ENCODE peak calls at places on chromosomes 7 and 10, in four cellular contexts. G, B, Q and H are unnamed samples.

GRCh38 chr7:100378114-100378760 is 5.0 kb downstream of the PILRA start:
- DNase-seq in G (no peak), B (no peak), Q (no peak), H (no peak)

GRCh38 chr7:107816053-107816566 is 13.1 kb upstream of the SLC26A3 start:
- DNase-seq in G (no peak), B (no peak), Q (no peak), H (no peak)

GRCh38 chr10:30059209-30060107 is at the start of gene JCAD:
- DNase-seq in G (peak), B (peak), Q (no peak), H (peak)

GRCh38 chr7:23347682-23348180 is 48.6 kb downstream of the MALSU1 start:
- DNase-seq in G (peak), B (no peak), Q (peak), H (no peak)

GRCh38 chr10:125521721-125522680 is 161.0 kb downstream of the TEX36 start:
- DNase-seq in G (peak), B (peak), Q (no peak), H (peak)

GRCh38 chr10:89332092-89332633 is 4.4 kb downstream of the IFIT3 start:
- DNase-seq in G (no peak), B (no peak), Q (peak), H (no peak)

GRCh38 chr10:98432330-98432729 is 14.4 kb downstream of the HPS1 start:
- DNase-seq in G (no peak), B (no peak), Q (no peak), H (no peak)

GRCh38 chr7:152862842-152863241 is 103.3 kb downstream of the ACTR3B start:
- DNase-seq in G (no peak), B (peak), Q (no peak), H (no peak)

GRCh38 chr10:23439452-23439919 is 611 bp downstream of the OTUD1 start:
- DNase-seq in G (no peak), B (no peak), Q (no peak), H (peak)

GRCh38 chr10:77874872-77875271 is 51.7 kb downstream of the DLG5 start:
- DNase-seq in G (no peak), B (no peak), Q (no peak), H (no peak)

GRCh38 chr10:77872151-77872946 is 54.2 kb downstream of the DLG5 start:
- DNase-seq in G (no peak), B (no peak), Q (peak), H (no peak)

GRCh38 chr10:77872947-77873557 is 53.5 kb downstream of the DLG5 start:
- DNase-seq in G (no peak), B (no peak), Q (no peak), H (no peak)

GRCh38 chr10:77875730-77876129 is 50.8 kb downstream of the DLG5 start:
- DNase-seq in G (no peak), B (no peak), Q (no peak), H (no peak)

GRCh38 chr10:77873558-77874380 is 52.8 kb downstream of the DLG5 start:
- DNase-seq in G (peak), B (no peak), Q (peak), H (no peak)
- H4K8ac ChIP-seq in G (no peak), B (peak), Q (no peak), H (no peak)

GRCh38 chr10:131970946-131971345 is 10.8 kb downstream of the BNIP3 start:
- DNase-seq in G (no peak), B (no peak), Q (no peak), H (no peak)
- H4K5ac ChIP-seq in G (no peak), B (no peak), Q (no peak), H (no peak)

DNA sequence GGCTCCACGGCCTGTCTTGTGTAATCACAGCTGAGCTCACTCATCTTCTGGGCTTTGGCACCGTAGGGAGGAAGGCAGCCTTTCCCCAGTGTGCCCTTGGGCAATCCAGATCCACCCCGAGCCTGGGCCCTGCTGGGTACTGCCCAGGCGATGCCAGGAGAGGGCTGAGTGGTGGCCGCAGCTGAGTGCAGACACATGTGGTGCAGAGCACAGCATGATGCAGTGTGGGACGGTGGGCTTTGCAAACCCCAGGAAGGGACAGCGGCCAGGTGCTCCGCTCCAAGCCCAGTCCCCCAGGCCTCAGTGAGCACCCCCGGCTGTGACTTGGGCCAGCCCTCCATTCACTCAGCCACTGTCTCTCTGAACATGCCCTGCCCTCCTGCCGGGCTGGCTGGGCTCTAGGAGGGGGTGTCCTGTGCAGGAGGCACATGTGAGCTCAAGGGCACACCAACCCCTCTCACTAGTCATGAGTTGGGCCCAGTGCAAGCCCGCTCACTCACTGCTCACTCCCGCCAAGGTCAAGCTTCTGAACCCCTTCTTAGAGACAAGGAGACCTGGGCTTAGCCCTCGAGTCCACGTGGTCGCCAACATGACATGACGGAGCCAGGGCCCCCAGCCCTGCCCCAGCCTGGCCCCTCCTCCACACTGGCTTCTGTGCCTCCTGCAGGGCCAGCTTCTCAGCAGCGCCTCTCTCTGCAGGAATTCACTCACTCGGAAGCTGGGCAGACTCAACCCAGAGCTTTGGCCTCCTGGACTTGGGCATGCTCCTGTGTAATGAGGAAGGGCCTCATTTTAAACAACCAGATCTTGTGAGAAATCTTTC is 77.5 kb upstream of the INSIG1 start:
- DNase-seq in G (no peak), B (no peak), Q (no peak), H (no peak)
- H4K8ac ChIP-seq in G (no peak), B (no peak), Q (no peak), H (no peak)

GRCh38 chr7:17027143-17027802 is 145.5 kb upstream of the AGR3 start:
- DNase-seq in G (no peak), B (no peak), Q (no peak), H (no peak)
- H4K5ac ChIP-seq in G (no peak), B (no peak), Q (no peak), H (no peak)

DNA sequence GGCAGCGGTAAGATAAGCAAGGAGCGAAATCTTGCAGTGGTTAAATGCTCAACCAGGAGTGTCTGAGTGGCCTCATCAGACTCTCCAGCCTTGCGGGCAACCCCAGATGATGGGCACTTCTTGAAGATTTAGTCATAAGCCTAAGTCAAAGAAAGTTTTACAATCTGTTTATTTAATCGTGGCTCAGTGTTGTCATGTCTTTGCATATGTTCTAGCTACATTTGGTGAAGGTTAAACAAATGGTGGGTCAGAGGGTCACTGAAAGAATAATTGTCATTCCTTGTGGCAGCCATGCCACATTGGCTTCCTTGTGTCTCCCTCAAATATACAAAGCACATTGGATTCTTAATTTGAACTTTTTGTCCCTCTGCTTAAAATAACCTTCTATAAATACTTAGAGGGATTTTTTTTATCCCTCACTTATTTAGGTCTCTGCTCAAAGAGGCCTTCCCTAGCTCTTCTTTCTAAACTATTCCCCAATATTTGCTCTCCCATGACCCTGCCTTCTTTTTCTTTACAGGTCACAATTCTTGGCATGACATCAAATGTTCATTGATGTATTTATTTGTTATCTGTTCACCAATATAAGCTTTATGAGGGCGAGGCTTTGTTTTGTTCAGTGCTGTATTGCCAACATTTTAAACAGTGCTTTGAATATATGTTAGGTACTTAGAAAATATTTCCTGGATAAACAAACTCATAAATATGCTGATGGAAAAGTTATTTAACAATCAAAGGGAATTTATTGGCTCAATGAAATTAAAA is 68.7 kb downstream of the NEUROD6 start:
- DNase-seq in G (no peak), B (no peak), Q (no peak), H (no peak)
- H4K8ac ChIP-seq in G (no peak), B (no peak), Q (no peak), H (no peak)

GRCh38 chr10:43322769-43323168 is 48.7 kb upstream of the FXYD4 start:
- DNase-seq in G (peak), B (peak), Q (peak), H (peak)

GRCh38 chr10:43323245-43323644 is 48.2 kb upstream of the FXYD4 start:
- DNase-seq in G (no peak), B (no peak), Q (no peak), H (no peak)

GRCh38 chr10:43322321-43322720 is 49.1 kb upstream of the FXYD4 start:
- DNase-seq in G (no peak), B (no peak), Q (no peak), H (no peak)

GRCh38 chr10:43320226-43320625 is 51.2 kb upstream of the FXYD4 start:
- DNase-seq in G (no peak), B (no peak), Q (no peak), H (no peak)

DNA sequence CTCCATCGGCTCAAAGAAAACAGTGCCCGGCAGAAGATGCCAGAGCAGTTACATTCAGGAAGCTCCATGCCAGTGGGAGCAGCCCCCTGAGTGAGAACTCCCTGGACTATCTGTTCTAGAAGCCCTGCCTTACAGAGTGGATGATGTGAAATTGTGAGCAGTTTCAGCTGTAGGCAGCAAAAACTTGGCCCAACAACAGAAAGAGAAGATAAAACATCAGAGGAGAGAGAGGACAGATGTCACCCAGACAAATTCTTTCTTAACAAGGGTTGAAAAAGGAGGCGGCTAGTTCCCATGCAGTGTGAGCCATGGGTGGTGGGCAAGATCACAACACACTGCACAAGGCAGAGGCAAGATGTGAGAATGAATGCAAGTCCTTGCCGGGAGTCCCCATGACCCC is 46.6 kb upstream of the FXYD4 start:
- DNase-seq in G (no peak), B (no peak), Q (no peak), H (no peak)
- H4K5ac ChIP-seq in G (no peak), B (no peak), Q (no peak), H (no peak)

DNA sequence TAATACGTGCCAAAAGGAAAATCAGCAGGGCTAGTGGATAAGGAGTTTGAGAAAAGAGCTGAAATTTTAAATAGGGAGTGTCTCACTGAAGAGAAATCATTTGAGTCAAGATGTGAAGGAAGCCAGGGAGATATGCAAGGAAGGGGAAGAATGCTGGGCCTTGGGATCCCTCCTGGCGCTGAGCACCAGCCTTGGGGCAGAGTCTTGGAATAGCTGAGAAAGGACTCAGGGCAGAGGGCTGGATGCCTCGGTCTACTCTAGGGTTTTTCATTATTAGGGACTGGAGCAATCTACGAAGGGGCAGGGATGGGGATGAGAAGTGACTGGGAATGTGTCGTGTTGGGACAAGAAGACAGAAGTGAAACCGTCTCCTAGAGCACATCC is 484 bp downstream of the ZWINT start:
- DNase-seq in G (peak), B (no peak), Q (no peak), H (no peak)
- H4K8ac ChIP-seq in G (no peak), B (peak), Q (no peak), H (no peak)

DNA sequence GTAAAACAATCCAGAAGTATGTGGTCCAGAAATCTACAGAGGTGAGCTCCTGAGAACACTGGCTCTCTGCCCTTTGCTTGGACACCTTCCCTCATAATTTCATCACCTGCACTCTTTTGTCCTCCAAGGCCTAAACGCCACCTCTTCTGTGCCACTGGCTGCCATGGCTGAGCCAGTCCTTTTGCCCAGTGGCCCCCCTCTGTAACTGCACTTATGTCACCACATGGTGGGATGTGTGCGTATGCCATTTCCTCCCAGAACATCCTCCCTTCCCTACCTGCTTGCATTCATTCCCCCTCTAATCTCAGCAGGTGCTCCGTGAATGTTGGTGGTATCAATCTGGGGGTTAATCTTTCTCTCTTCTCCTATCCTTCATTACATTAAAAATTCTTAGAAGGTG is 17.3 kb upstream of the DUSP5 start:
- DNase-seq in G (no peak), B (no peak), Q (no peak), H (no peak)
- H4K5ac ChIP-seq in G (no peak), B (no peak), Q (no peak), H (no peak)

GRCh38 chr7:111437736-111438135 is 124.6 kb downstream of the IMMP2L start:
- DNase-seq in G (no peak), B (no peak), Q (no peak), H (no peak)

GRCh38 chr7:111436608-111437007 is 125.7 kb downstream of the IMMP2L start:
- DNase-seq in G (no peak), B (no peak), Q (no peak), H (no peak)

GRCh38 chr7:111439977-111440376 is 122.3 kb downstream of the IMMP2L start:
- DNase-seq in G (no peak), B (no peak), Q (peak), H (no peak)

GRCh38 chr7:111433426-111433825 is 128.9 kb downstream of the IMMP2L start:
- DNase-seq in G (no peak), B (no peak), Q (no peak), H (no peak)

DNA sequence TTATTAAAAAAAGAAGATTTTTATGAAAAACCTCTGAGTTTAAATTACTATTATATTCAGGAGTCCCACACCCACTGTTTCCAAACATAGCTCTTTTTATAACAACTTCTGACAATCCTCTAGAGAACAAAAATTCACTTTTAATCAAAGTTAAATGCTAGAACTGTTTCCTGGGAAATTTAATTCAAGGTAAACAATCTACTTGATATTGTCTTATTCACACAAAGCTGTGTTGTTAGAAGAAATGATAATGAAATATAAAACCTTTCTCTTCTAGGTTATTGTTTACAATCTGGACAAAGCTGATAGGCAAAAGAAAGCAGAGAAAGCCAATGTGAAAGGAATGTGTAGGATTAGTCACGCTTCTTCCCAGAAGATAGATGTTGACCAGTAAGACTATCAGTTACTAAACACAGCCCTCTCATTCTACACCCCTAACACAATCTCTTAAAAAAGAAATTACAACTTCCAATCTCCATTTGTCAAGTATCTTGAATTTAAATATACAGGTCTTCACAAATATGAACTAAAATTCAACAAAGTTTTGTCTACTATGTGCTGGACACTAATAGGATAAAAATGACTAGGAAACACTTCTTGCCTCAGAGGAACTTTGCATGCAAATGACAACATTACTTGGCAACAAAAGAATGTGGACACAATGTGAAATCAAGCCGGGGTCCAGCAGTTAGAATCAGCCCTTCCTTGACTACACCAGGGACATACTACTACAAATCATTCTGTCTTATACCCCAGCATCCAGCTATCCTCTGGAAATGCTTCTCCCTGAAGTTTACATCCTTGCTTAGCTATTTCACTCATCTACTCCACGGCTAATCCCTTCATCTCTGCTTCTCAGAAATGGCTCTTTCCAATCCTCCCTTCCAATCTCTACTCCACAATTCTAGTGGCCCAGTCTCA is 123.7 kb downstream of the IMMP2L start:
- DNase-seq in G (peak), B (no peak), Q (peak), H (no peak)
- H4K8ac ChIP-seq in G (no peak), B (no peak), Q (peak), H (no peak)

DNA sequence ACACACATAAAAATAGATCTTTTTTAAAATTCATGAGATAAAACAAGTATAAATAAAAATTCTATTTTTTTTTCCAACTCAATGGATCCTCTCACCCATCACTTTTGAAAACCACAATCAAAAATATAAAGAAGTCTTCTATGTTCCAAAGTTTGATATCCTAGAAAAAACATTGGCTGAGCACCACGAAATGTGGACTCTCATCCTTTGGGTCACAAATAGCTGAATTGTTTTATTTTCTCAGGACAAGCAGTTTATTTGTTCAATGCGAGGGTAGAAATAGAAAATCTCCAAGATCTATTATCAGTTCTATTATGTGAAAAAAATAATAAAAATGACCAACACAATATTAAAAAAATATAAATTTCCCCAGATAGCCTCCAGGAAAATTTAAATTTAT is 310.5 kb upstream of the DGKB start:
- DNase-seq in G (no peak), B (no peak), Q (no peak), H (no peak)
- H4K5ac ChIP-seq in G (no peak), B (no peak), Q (no peak), H (no peak)